ENCODE peak calls at places on chromosomes 2 and 18, in eight cellular contexts. S is RWPE2, C is psoas muscle, V is HCT116, Q is OCI-LY7, G is A673, U is right lobe of liver, Z is H9. E is an unnamed sample.

GRCh38 chr2:236177604-236177966 is 9.4 kb upstream of the GBX2 start:
- DNase-seq in S (no peak), C (peak; percentile 66), V (peak; percentile 70), Q (no peak), G (peak; percentile 90), U (no peak), Z (peak; percentile 89), E (peak; percentile 36)

GRCh38 chr18:11544060-11544633 is 65.2 kb upstream of the SLC35G4 start:
- DNase-seq in S (no peak), C (no peak), V (no peak), Q (no peak), G (no peak), U (no peak), Z (no peak), E (no peak)

GRCh38 chr2:65789923-65790675 is 357.7 kb upstream of the SPRED2 start:
- DNase-seq in S (no peak), C (no peak), V (no peak), Q (no peak), G (no peak), U (no peak), Z (no peak), E (no peak)

GRCh38 chr2:73852020-73852419 is 23.3 kb downstream of the STAMBP start:
- DNase-seq in S (no peak), C (no peak), V (peak; percentile 31), Q (no peak), G (peak; percentile 39), U (no peak), Z (no peak), E (no peak)

GRCh38 chr2:232367591-232368233 is 10.8 kb upstream of the ALPP start:
- DNase-seq in S (peak; percentile 49), C (no peak), V (no peak), Q (no peak), G (no peak), U (no peak), Z (peak; percentile 87), E (no peak)

GRCh38 chr2:19676770-19677169 is 225.0 kb downstream of the TTC32 start:
- DNase-seq in S (no peak), C (no peak), V (no peak), Q (no peak), G (no peak), U (no peak), Z (peak; percentile 58), E (no peak)

GRCh38 chr18:48711651-48712486 is 173.0 kb downstream of the CTIF start:
- DNase-seq in S (no peak), C (peak; percentile 43), V (peak; percentile 21), Q (peak; percentile 46), G (peak; percentile 64), U (no peak), Z (peak; percentile 51), E (no peak)

GRCh38 chr18:24198461-24198860 is 59.6 kb downstream of the CABYR start:
- DNase-seq in S (no peak), C (peak; percentile 73), V (no peak), Q (no peak), G (no peak), U (peak; percentile 80), Z (no peak), E (no peak)

GRCh38 chr18:37769846-37770245 is 204.2 kb upstream of the CELF4 start:
- DNase-seq in S (no peak), C (no peak), V (no peak), Q (no peak), G (no peak), U (no peak), Z (no peak), E (no peak)

GRCh38 chr2:234254783-234255521 is 204.4 kb downstream of the SPP2 start:
- DNase-seq in S (no peak), C (no peak), V (no peak), Q (no peak), G (no peak), U (no peak), Z (no peak), E (no peak)

GRCh38 chr2:52775674-52776073 is 991.9 kb upstream of the CHAC2 start:
- DNase-seq in S (no peak), C (no peak), V (no peak), Q (no peak), G (no peak), U (no peak), Z (no peak), E (no peak)
- H3K4me1 ChIP-seq in S (no peaks in the 10 kb centered on the region), C (no peaks in the 10 kb centered on the region), V (no peaks in the 10 kb centered on the region), Q (no peaks in the 10 kb centered on the region), G (no peaks in the 10 kb centered on the region), U (no peaks in the 10 kb centered on the region), Z (no peaks in the 10 kb centered on the region), E (no peaks in the 10 kb centered on the region)

GRCh38 chr2:43146083-43146482 is 80.3 kb downstream of the ZFP36L2 start:
- DNase-seq in S (no peak), C (no peak), V (no peak), Q (no peak), G (no peak), U (no peak), Z (no peak), E (no peak)
- TF ChIP-seq CTCF in S (no peak), C (no peak), V (no peak), Q (no peak), G (no peak), U (no peak), Z (no peak), E (no peak)

GRCh38 chr2:85589982-85590791 is 5.4 kb upstream of the RNF181 start:
- DNase-seq in S (no peak), C (no peak), V (no peak), Q (no peak), G (peak; percentile 58), U (peak; percentile 69), Z (no peak), E (no peak)
- H3K4me1 ChIP-seq in S (peaks cover 13% of the 10 kb centered on the region), C (peaks cover 75% of the 10 kb centered on the region), V (peaks cover 33% of the 10 kb centered on the region), Q (peaks cover 17% of the 10 kb centered on the region), G (peaks cover 17% of the 10 kb centered on the region), U (peaks cover 2% of the 10 kb centered on the region), Z (no peaks in the 10 kb centered on the region), E (peaks cover 16% of the 10 kb centered on the region)

GRCh38 chr2:170218931-170219330 is 41.0 kb downstream of the MYO3B start:
- DNase-seq in S (no peak), C (no peak), V (no peak), Q (no peak), G (no peak), U (no peak), Z (no peak), E (no peak)
- TF ChIP-seq CTCF in S (no peak), C (no peak), V (no peak), Q (no peak), G (no peak), U (no peak), Z (no peak), E (no peak)

DNA sequence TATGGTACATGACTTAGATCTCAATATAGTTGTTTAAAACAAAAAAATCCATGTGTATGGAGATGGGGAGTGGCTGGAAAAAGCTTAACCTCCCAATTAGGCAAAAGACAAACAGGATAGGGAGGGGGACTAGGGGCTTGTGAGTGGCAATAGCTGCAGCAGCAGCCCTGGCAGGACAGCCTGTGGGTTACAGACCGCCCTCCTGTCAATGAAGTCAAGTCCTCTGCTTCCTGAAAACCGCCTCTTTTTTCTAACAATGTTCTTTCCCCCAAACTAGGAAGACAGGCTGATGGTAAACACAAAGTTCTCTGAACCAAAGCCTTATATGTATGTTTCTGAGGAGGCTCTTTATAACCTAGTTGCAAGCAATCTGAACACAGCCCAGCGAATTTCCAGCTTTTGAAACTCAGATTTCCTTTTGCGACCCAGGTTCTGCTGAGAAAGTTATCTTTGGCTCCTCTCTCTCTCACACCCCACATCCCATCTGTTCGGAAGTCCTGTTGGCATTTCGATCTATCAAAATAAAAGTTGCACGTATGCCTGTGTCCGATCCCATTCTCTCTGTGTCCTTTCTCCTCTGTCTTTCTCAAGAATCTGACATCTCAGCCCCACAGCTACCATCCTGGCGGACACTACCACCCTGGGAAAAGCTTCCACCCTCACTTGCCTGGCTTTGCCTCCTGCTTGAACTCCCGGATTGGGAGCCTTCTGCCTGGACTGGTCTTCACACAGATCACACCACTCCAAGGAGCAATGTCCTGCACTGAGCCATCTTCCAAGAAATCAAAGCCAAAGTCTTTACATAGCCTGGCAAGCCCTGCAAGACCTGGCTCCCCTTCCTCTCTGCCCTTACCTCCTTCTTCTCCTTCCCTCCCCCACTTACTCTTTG is 10.1 kb downstream of the ATP8B1 start:
- DNase-seq in S (no peak), C (no peak), V (no peak), Q (no peak), G (no peak), U (no peak), Z (no peak), E (no peak)
- H3K4me1 ChIP-seq in S (peaks cover 16% of the 10 kb centered on the region), C (peaks cover 40% of the 10 kb centered on the region), V (peaks cover 55% of the 10 kb centered on the region), Q (no peaks in the 10 kb centered on the region), G (peaks cover 58% of the 10 kb centered on the region), U (no peaks in the 10 kb centered on the region), Z (peaks cover 2% of the 10 kb centered on the region), E (peaks cover 35% of the 10 kb centered on the region)

DNA sequence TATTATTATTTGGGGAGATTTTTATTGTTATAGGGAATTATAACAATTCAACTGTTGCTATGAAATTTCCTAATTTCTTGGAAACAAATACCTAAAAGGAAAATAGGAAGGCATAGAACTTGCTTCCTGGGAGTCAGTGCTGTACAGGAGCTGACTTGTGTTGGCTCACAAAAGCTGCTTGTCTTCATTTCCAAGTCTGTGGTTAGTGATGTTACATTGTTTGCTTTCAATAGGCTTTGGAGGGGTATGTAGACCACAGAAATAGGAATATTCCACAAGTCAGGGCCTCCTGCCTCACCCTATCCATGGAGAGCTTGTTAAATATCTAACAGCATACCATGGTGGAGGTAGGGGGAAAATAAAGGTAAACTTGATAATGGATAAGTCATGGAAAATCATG is 688.9 kb upstream of the FAM98A start:
- DNase-seq in S (no peak), C (no peak), V (no peak), Q (no peak), G (no peak), U (no peak), Z (no peak), E (no peak)
- TF ChIP-seq CTCF in S (no peak), C (no peak), V (no peak), Q (no peak), G (no peak), U (no peak), Z (no peak), E (no peak)